ENCODE peak calls at places on chromosome 21, in four cellular contexts. W is IMR-90, P is tibial nerve, T is thyroid gland. Y is an unnamed sample.

GRCh38 chr21:16533692-16534407 is 804.1 kb downstream of the USP25 start:
- DNase-seq in T (peak; percentile 11), W (no peak), P (peak; percentile 24), Y (no peak)

GRCh38 chr21:21200103-21200938 is 202.1 kb downstream of the NCAM2 start:
- DNase-seq in T (no peak), W (peak; percentile 99), P (peak; percentile 53), Y (peak; percentile 16)

GRCh38 chr21:41766883-41767605 is at the start of gene RIPK4:
- DNase-seq in W (peak; percentile 23), T (peak; percentile 89), P (no peak), Y (peak; percentile 95)

GRCh38 chr21:40929833-40930232 is 82.9 kb upstream of the DSCAM start:
- DNase-seq in P (no peak), T (no peak), W (no peak), Y (no peak)

GRCh38 chr21:16196521-16197208 is 466.9 kb downstream of the USP25 start:
- DNase-seq in W (no peak), P (no peak), T (no peak), Y (no peak)

GRCh38 chr21:41593784-41594138 is 85.8 kb upstream of the TMPRSS2 start:
- DNase-seq in T (peak; percentile 82), W (no peak), P (no peak), Y (peak; percentile 77)

GRCh38 chr21:27173052-27173451 is 206.2 kb upstream of the ADAMTS5 start:
- DNase-seq in P (no peak), W (no peak), T (no peak), Y (no peak)

GRCh38 chr21:18522181-18522771 is 118.7 kb upstream of the TMPRSS15 start:
- DNase-seq in P (no peak), T (no peak), W (no peak), Y (no peak)

GRCh38 chr21:41583274-41583790 is 75.4 kb upstream of the TMPRSS2 start:
- DNase-seq in T (peak; percentile 94), P (no peak), W (peak; percentile 8), Y (peak; percentile 86)

GRCh38 chr21:17793675-17794123 is 25.5 kb downstream of the C21orf91 start:
- DNase-seq in P (no peak), W (peak; percentile 70), T (no peak), Y (no peak)

GRCh38 chr21:21177353-21177986 is 179.3 kb downstream of the NCAM2 start:
- DNase-seq in W (no peak), T (no peak), P (no peak), Y (no peak)

GRCh38 chr21:14114251-14114650 is 96.5 kb downstream of the LIPI start:
- DNase-seq in W (no peak), T (peak; percentile 16), P (no peak), Y (peak; percentile 19)

GRCh38 chr21:36676039-36676950 is 22.6 kb upstream of the SIM2 start:
- DNase-seq in W (no peak), T (no peak), P (no peak), Y (no peak)

DNA sequence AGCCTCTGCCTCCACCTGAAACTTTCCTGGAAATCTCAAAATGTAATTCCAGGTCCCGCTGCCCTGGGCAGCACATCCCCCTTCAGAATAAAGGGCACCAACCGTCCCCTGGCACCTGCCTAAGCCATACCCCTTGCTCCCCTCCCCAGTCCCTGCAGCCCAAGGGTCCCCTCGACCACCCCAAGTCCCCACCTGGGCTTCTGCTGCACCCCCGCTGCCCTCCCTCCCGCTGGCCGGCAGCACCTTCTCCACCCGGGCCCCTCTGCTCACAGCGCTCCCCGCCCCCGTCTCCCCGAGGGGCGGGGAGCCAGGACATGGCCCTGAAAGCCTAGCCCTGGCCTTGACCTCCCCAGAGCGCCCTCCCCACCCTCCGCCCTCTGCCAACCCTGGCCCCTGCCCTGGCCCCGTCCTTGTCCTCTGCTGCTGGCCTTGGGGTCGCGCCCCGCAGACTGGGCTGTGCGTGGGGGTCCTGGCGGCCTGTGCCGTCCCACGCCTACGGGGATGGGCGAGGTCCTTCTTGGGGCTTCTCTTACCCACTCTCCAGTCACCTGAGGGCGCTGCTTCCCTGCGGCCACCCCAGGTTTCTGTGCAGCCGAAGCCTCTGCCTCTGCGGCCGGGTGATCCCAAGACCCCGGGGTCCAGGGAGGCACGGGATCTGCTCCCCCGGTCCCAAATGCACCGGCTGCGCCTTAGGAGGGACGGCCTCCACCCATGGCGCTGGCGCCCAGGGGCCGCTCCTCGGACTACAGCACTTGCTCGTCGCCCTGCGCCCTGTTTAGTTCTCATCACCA is 41.7 kb downstream of the WDR4 start:
- DNase-seq in W (no peak), T (no peak), P (no peak), Y (no peak)
- TF ChIP-seq CTCF in W (no peak), T (no peak), P (no peak), Y (no peak)

GRCh38 chr21:29365636-29366305 is 67.0 kb downstream of the BACH1 start:
- DNase-seq in T (no peak), W (no peak), P (no peak), Y (no peak)

GRCh38 chr21:29366532-29366931 is 67.8 kb downstream of the BACH1 start:
- DNase-seq in P (no peak), W (no peak), T (no peak), Y (no peak)

GRCh38 chr21:29362758-29363157 is 64.0 kb downstream of the BACH1 start:
- DNase-seq in P (no peak), W (no peak), T (no peak), Y (no peak)

GRCh38 chr21:29359718-29360117 is 61.0 kb downstream of the BACH1 start:
- DNase-seq in T (no peak), W (peak; percentile 48), P (no peak), Y (no peak)

GRCh38 chr21:29360799-29361765 is 62.4 kb downstream of the BACH1 start:
- DNase-seq in T (no peak), P (no peak), W (peak; percentile 40), Y (no peak)
- TF ChIP-seq CTCF in T (no peak), P (no peak), W (no peak), Y (peak; percentile 50)

GRCh38 chr21:38621132-38621531 is 122.9 kb upstream of the ERG start:
- DNase-seq in T (no peak), W (no peak), P (no peak), Y (no peak)
- TF ChIP-seq CTCF in T (no peak), W (no peak), P (no peak), Y (no peak)

DNA sequence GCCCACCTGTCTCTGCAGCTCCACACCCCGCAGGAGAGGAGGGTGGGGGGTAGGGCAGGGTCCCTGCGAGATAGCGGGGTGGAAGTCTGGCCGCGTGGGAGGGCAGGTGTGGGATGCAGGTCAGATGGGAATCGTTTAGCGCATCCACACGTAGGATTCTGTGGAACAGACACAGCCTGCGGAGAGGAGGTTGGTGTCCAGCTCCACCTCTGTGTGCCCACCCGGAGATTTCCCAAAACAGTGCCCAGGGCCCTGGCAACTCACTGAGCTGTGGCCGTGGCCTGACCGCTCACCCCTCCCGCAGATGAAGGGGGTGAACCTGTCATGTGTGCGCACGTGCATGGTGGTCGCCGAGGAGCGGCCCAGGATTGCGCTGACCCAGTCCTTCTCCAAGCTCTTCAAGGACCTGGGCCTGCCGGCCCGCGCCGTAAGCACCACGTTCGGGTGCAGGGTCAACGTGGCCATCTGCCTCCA is 46.9 kb downstream of the S100B start:
- DNase-seq in W (no peak), P (no peak), T (no peak), Y (no peak)
- TF ChIP-seq CTCF in W (no peak), P (no peak), T (no peak), Y (no peak)

GRCh38 chr21:15149825-15150224 is 85.0 kb upstream of the NRIP1 start:
- DNase-seq in W (no peak), T (no peak), P (no peak), Y (no peak)
- TF ChIP-seq CTCF in W (no peak), T (no peak), P (no peak), Y (no peak)

GRCh38 chr21:25639167-25639921 is at the start of gene JAM2:
- DNase-seq in T (peak; percentile 14), W (peak; percentile 29), P (peak; percentile 39), Y (peak; percentile 20)

GRCh38 chr21:25640671-25641292 is 1.7 kb downstream of the JAM2 start:
- DNase-seq in W (no peak), T (no peak), P (no peak), Y (no peak)

GRCh38 chr21:25637846-25638245 is 1.2 kb upstream of the JAM2 start:
- DNase-seq in T (no peak), W (no peak), P (no peak), Y (no peak)

GRCh38 chr21:25638634-25639166 is 358 bp upstream of the JAM2 start:
- DNase-seq in P (no peak), W (peak; percentile 27), T (no peak), Y (no peak)

DNA sequence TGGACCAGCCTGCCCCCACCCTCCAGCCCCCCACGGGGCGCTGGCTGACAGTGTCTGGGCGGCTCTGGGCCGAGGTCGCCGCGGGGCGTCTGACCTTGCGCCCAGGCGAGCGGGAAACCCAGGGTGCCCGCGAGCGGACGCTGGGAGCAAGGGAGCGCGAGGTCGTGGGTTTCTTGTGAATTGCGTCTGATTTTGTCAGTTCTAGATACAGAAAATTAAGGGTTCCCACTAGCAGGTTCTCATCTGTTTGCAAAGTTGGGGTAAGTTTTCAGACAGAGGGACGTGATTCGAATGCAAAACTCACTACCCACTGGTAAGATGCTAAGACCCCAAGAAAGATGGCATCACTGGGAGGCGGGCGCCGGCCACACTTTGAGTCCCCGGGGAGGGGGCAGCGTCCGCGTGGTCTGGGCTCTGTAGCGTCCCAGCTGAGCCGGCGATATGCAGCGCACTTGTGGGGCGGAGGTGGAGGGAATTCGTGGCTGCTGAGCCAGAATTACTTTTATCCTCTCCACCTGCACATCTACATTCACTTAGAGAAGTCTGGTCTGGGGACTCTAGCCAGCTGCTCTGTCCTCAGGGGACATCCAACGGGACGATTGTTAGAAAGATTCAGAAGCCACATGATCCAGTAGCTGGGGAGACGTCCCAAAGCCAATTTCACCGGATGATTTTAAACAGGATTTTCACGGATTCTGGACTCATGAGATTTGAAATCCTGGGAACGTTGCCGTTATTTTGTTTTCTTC is 1.0 kb downstream of the JAM2 start:
- DNase-seq in W (no peak), T (peak; percentile 24), P (peak; percentile 25), Y (no peak)
- TF ChIP-seq CTCF in W (no peak), T (no peak), P (no peak), Y (no peak)

DNA sequence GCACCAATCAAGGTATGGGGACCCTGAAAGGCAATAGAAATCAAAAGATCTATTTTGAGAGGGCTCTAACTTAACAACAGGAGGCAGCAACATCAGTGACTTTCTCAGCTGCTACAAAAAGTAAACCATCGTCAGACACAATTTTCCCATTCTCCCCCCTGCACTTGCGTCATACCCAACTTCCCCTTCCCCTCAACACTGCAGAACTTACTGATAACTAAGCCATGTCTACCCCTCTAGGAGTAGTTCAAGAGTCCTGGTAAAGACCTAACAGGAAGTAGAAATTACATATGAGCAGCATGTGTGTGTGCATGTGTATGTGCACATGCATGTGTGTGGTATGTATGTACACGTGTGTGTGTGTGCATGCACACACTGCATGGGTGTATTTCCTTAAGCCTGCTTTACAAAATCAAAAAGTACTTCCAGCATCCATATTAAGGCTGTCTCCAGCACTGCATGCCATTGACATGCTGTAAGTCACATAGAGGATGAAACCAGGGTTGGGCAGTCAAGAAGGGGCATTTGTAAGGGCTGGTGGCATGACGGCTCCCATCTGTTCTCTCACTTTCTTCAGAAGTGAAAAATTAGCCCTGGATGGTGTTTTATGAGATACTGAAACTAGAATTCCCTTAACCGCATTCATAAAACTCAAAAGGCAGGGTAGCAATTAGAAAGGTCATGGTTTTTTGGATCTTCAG is 460.1 kb upstream of the RUNX1 start:
- DNase-seq in W (no peak), P (peak; percentile 40), T (no peak), Y (peak; percentile 37)
- TF ChIP-seq CTCF in W (no peak), P (no peak), T (no peak), Y (no peak)

Y was measured in body of pancreas.